ENCODE peak calls at places on chromosomes 12 and 14, in five cellular contexts. A is effector CD8-positive, alpha-beta T cell; R is EL; I is AG10803; G is iPS DF 6.9. L is an unnamed sample.

GRCh38 chr14:49593016-49593415 is 5.7 kb upstream of the LRR1 start:
- DNase-seq in G (no peak), A (no peak), I (no peak), R (peak), L (no peak)

GRCh38 chr12:34016361-34016760 is 5.9 kb upstream of the ALG10 start:
- DNase-seq in G (no peak), R (no peak), A (no peak), I (no peak), L (no peak)

GRCh38 chr12:50715174-50715573 is 48.7 kb upstream of the ATF1 start:
- DNase-seq in A (no peak), R (no peak), G (no peak), I (peak), L (no peak)

GRCh38 chr12:71746983-71747611 is 7.6 kb upstream of the RAB21 start:
- DNase-seq in G (peak), R (peak), I (peak), A (peak), L (peak)

GRCh38 chr12:69254046-69254445 is 14.7 kb downstream of the CPSF6 start:
- DNase-seq in I (peak), R (peak), G (no peak), A (no peak), L (peak)

GRCh38 chr12:53660064-53660463 is 15.8 kb downstream of the ATP5MC2 start:
- DNase-seq in A (no peak), G (no peak), I (peak), R (no peak), L (peak)

GRCh38 chr14:103961928-103962578 is 19.7 kb upstream of the RD3L start:
- DNase-seq in I (no peak), A (no peak), R (no peak), G (no peak), L (peak)

GRCh38 chr12:57632369-57632897 is 568 bp downstream of the B4GALNT1 start:
- DNase-seq in A (no peak), R (peak), I (peak), G (no peak), L (peak)

GRCh38 chr12:85057370-85057963 is 21.3 kb downstream of the LRRIQ1 start:
- DNase-seq in A (no peak), G (peak), R (peak), I (peak), L (peak)

GRCh38 chr12:116712458-116713303 is 25.2 kb downstream of the SPRING1 start:
- DNase-seq in A (no peak), R (no peak), I (no peak), G (no peak), L (no peak)

GRCh38 chr12:130879212-130879686 is 7.4 kb downstream of the RAN start:
- DNase-seq in A (no peak), I (no peak), R (no peak), G (no peak), L (no peak)

GRCh38 chr12:27236498-27236897 is 7.6 kb upstream of the STK38L start:
- DNase-seq in G (no peak), I (no peak), A (no peak), R (peak), L (peak)

GRCh38 chr12:115325858-115326257 is 641.9 kb upstream of the TBX3 start:
- DNase-seq in G (no peak), A (no peak), R (no peak), I (no peak), L (peak)

GRCh38 chr14:61472801-61473376 is 151.5 kb downstream of the PRKCH start:
- DNase-seq in R (peak), I (no peak), A (peak), G (no peak), L (peak)

GRCh38 chr12:58105225-58106119 is 164.1 kb downstream of the ATP23 start:
- DNase-seq in G (no peak), R (no peak), A (no peak), I (peak), L (peak)

GRCh38 chr12:54840293-54840692 is 14.0 kb upstream of the MUCL1 start:
- DNase-seq in R (no peak), A (no peak), I (no peak), G (no peak), L (no peak)

GRCh38 chr12:117228239-117228638 is 38.0 kb upstream of the FBXO21 start:
- DNase-seq in G (no peak), A (no peak), R (no peak), I (no peak), L (peak)

GRCh38 chr14:105330491-105330895 is 15.9 kb downstream of the PACS2 start:
- DNase-seq in A (no peak), I (peak), G (no peak), R (peak), L (peak)

GRCh38 chr12:7872565-7873304 is at the start of gene SLC2A14:
- DNase-seq in A (no peak), G (no peak), R (no peak), I (no peak), L (no peak)

GRCh38 chr12:95351745-95352144 is 122.2 kb upstream of the METAP2 start:
- DNase-seq in R (no peak), I (peak), G (no peak), A (no peak), L (peak)

L was measured in GM23248.